ENCODE peak calls at places on chromosomes 2 and 18, in seven cellular contexts. X is kidney epithelial cell; V is effector memory CD4-positive, alpha-beta T cell; J is naive thymus-derived CD8-positive, alpha-beta T cell; Q is activated CD8-positive, alpha-beta memory T cell treated with anti-CD3 and anti-CD28 coated beads, Interleukin-2, amount 50 U/mL, for 48 hours; K is NCI-H1436; T is germinal center. R is an unnamed sample.

GRCh38 chr2:133765693-133766092 is 197.4 kb upstream of the NCKAP5 start:
- DNase-seq in X (no peak), V (no peak), J (no peak), Q (no peak), K (no peak), T (no peak), R (no peak)

GRCh38 chr18:49041677-49042570 is 91.2 kb upstream of the SMAD7 start:
- DNase-seq in X (no peak), V (no peak), J (no peak), Q (peak; percentile 40), K (peak; percentile 27), T (peak; percentile 28), R (no peak)

GRCh38 chr2:158809816-158810215 is 14.7 kb downstream of the DAPL1 start:
- DNase-seq in X (no peak), V (no peak), J (no peak), Q (no peak), K (no peak), T (no peak), R (no peak)

GRCh38 chr2:182951948-182952663 is 85.7 kb upstream of the FRZB start:
- DNase-seq in X (no peak), V (no peak), J (no peak), Q (no peak), K (no peak), T (no peak), R (no peak)

GRCh38 chr2:101766871-101767739 is 69.6 kb downstream of the MAP4K4 start:
- DNase-seq in X (peak; percentile 76), V (no peak), J (no peak), Q (no peak), K (no peak), T (no peak), R (peak; percentile 48)

GRCh38 chr2:19746611-19747309 is 155.0 kb downstream of the TTC32 start:
- DNase-seq in X (no peak), V (no peak), J (no peak), Q (no peak), K (no peak), T (no peak), R (no peak)

GRCh38 chr18:8721716-8722115 is 16.4 kb downstream of the MTCL1 start:
- DNase-seq in X (no peak), V (no peak), J (no peak), Q (no peak), K (no peak), T (no peak), R (no peak)

GRCh38 chr2:74461187-74462053 is 3.2 kb downstream of the WBP1 start:
- DNase-seq in X (no peak), V (no peak), J (no peak), Q (no peak), K (no peak), T (no peak), R (no peak)

GRCh38 chr2:16553222-16553621 is 112.4 kb downstream of the CYRIA start:
- DNase-seq in X (peak; percentile 12), V (no peak), J (no peak), Q (no peak), K (peak; percentile 18), T (peak; percentile 11), R (no peak)

GRCh38 chr18:52700116-52700515 is 360.1 kb downstream of the DCC start:
- DNase-seq in X (no peak), V (no peak), J (no peak), Q (no peak), K (no peak), T (no peak), R (no peak)

GRCh38 chr2:15271941-15272340 is 289.2 kb downstream of the NBAS start:
- DNase-seq in X (no peak), V (no peak), J (no peak), Q (no peak), K (no peak), T (no peak), R (no peak)

GRCh38 chr2:222082201-222082600 is 216.6 kb downstream of the PAX3 start:
- DNase-seq in X (no peak), V (no peak), J (no peak), Q (no peak), K (no peak), T (no peak), R (no peak)

GRCh38 chr2:227717687-227718567 is at the start of gene SLC19A3:
- DNase-seq in X (peak; percentile 34), V (no peak), J (no peak), Q (no peak), K (peak; percentile 38), T (no peak), R (no peak)

GRCh38 chr2:220394433-220394832 is 767.0 kb downstream of the SLC4A3 start:
- DNase-seq in X (no peak), V (no peak), J (no peak), Q (no peak), K (no peak), T (no peak), R (no peak)

GRCh38 chr2:30306522-30306921 is 75.2 kb downstream of the LBH start:
- DNase-seq in X (no peak), V (no peak), J (no peak), Q (no peak), K (no peak), T (no peak), R (no peak)

GRCh38 chr2:220703279-220703678 is 868.8 kb downstream of the EPHA4 start:
- DNase-seq in X (peak; percentile 47), V (no peak), J (no peak), Q (no peak), K (no peak), T (no peak), R (no peak)

GRCh38 chr2:195252018-195252417 is 405.0 kb upstream of the SLC39A10 start:
- DNase-seq in X (no peak), V (no peak), J (no peak), Q (no peak), K (no peak), T (no peak), R (no peak)

GRCh38 chr2:159615936-159616733 is at the start of gene BAZ2B:
- DNase-seq in X (peak; percentile 66), V (no peak), J (no peak), Q (no peak), K (peak; percentile 43), T (peak; percentile 19), R (no peak)

GRCh38 chr2:22626621-22627020 is 758.4 kb upstream of the KLHL29 start:
- DNase-seq in X (no peak), V (no peak), J (no peak), Q (no peak), K (no peak), T (no peak), R (no peak)

GRCh38 chr2:106223347-106223746 is 29.2 kb upstream of the UXS1 start:
- DNase-seq in X (no peak), V (no peak), J (no peak), Q (no peak), K (no peak), T (no peak), R (no peak)

GRCh38 chr2:100703213-100703612 is 116.7 kb upstream of the NPAS2 start:
- DNase-seq in X (no peak), V (no peak), J (no peak), Q (no peak), K (no peak), T (no peak), R (no peak)

GRCh38 chr18:44911773-44912172 is 231.1 kb downstream of the SETBP1 start:
- DNase-seq in X (no peak), V (no peak), J (no peak), Q (no peak), K (no peak), T (no peak), R (no peak)

GRCh38 chr2:208142255-208142924 is 3.6 kb downstream of the CRYGB start:
- DNase-seq in X (no peak), V (no peak), J (no peak), Q (no peak), K (peak; percentile 73), T (no peak), R (no peak)

GRCh38 chr2:217451634-217452033 is 551.2 kb downstream of the TNS1 start:
- DNase-seq in X (peak; percentile 67), V (no peak), J (no peak), Q (no peak), K (no peak), T (no peak), R (no peak)

GRCh38 chr18:77366725-77367641 is 117.3 kb downstream of the GALR1 start:
- DNase-seq in X (peak; percentile 34), V (no peak), J (no peak), Q (no peak), K (peak; percentile 54), T (no peak), R (peak; percentile 14)

GRCh38 chr2:143128681-143129580 is at the start of gene ARHGAP15:
- DNase-seq in X (no peak), V (peak; percentile 51), J (peak; percentile 67), Q (peak; percentile 79), K (no peak), T (peak; percentile 65), R (no peak)

GRCh38 chr2:111054791-111055627 is 65.7 kb upstream of the BCL2L11 start:
- DNase-seq in X (peak; percentile 81), V (no peak), J (no peak), Q (no peak), K (no peak), T (no peak), R (no peak)

GRCh38 chr2:21161122-21161521 is 37.4 kb downstream of the TDRD15 start:
- DNase-seq in X (no peak), V (no peak), J (no peak), Q (no peak), K (no peak), T (no peak), R (no peak)

GRCh38 chr2:237321746-237322145 is 92.2 kb downstream of the COL6A3 start:
- DNase-seq in X (no peak), V (no peak), J (no peak), Q (peak; percentile 32), K (no peak), T (no peak), R (no peak)

GRCh38 chr2:219638948-219639341 is 11.5 kb downstream of the SLC4A3 start:
- DNase-seq in X (no peak), V (no peak), J (no peak), Q (no peak), K (no peak), T (peak; percentile 1), R (no peak)

GRCh38 chr2:219109468-219109867 is 48.7 kb upstream of the IHH start:
- DNase-seq in X (no peak), V (no peak), J (peak; percentile 83), Q (peak; percentile 59), K (no peak), T (no peak), R (no peak)

GRCh38 chr2:169143998-169144397 is 74.6 kb downstream of the DHRS9 start:
- DNase-seq in X (no peak), V (no peak), J (no peak), Q (no peak), K (no peak), T (no peak), R (no peak)

GRCh38 chr2:22787745-22788144 is 597.2 kb upstream of the KLHL29 start:
- DNase-seq in X (no peak), V (no peak), J (no peak), Q (no peak), K (no peak), T (no peak), R (no peak)

R was measured in epithelial cell of prostate.